ENCODE peak calls at places on chromosomes 4 and X, in five cellular contexts. M is fibroblast of gingiva; R is AG10803; U is T1000; X is activated CD8-positive, alpha-beta memory T cell treated with anti-CD3 and anti-CD28 coated beads, Interleukin-2, amount 50 U/mL, for 48 hours. Y is an unnamed sample.
A peak's percentile ranks its signal among the peaks of the same experiment; 100 is the strongest.

GRCh38 chrX:114272096-114272686 is 311.7 kb upstream of the HTR2C start:
- DNase-seq in M (no peak), R (no peak), U (no peak), X (no peak), Y (no peak)

GRCh38 chr4:7298601-7299000 is 106.3 kb downstream of the SORCS2 start:
- DNase-seq in M (no peak), R (no peak), U (no peak), X (no peak), Y (no peak)

GRCh38 chr4:128191115-128191897 is 96.3 kb downstream of the PGRMC2 start:
- DNase-seq in M (peak; percentile 73), R (peak; percentile 72), U (peak; percentile 3), X (peak; percentile 74), Y (peak; percentile 53)

GRCh38 chr4:51923343-51923742 is 80.4 kb downstream of the DCUN1D4 start:
- DNase-seq in M (no peak), R (no peak), U (no peak), X (no peak), Y (no peak)

GRCh38 chrX:112211459-112211858 is 128.9 kb upstream of the TRPC5 start:
- DNase-seq in M (no peak), R (peak; percentile 38), U (no peak), X (no peak), Y (no peak)

GRCh38 chr4:185792384-185793146 is 19.4 kb downstream of the SORBS2 start:
- DNase-seq in M (peak; percentile 69), R (peak; percentile 94), U (no peak), X (no peak), Y (no peak)

GRCh38 chr4:22408474-22408873 is 107.4 kb downstream of the ADGRA3 start:
- DNase-seq in M (no peak), R (no peak), U (no peak), X (no peak), Y (no peak)

GRCh38 chrX:147476008-147476407 is 435.7 kb upstream of the FMR1 start:
- DNase-seq in M (no peak), R (no peak), U (no peak), X (no peak), Y (no peak)

GRCh38 chr4:71441186-71442169 is 102.7 kb downstream of the SLC4A4 start:
- DNase-seq in M (no peak), R (peak; percentile 18), U (no peak), X (no peak), Y (no peak)

GRCh38 chr4:183035726-183036415 is 63.2 kb upstream of the WWC2 start:
- DNase-seq in M (no peak), R (no peak), U (no peak), X (no peak), Y (no peak)

GRCh38 chr4:7302781-7303180 is 110.4 kb downstream of the SORCS2 start:
- DNase-seq in M (no peak), R (no peak), U (no peak), X (no peak), Y (no peak)

GRCh38 chrX:37921758-37922157 is 74.4 kb upstream of the DYNLT3 start:
- DNase-seq in M (peak; percentile 7), R (peak; percentile 29), U (no peak), X (no peak), Y (no peak)

GRCh38 chr4:113971706-113972360 is 7.6 kb downstream of the ARSJ start:
- DNase-seq in M (peak; percentile 77), R (peak; percentile 81), U (no peak), X (no peak), Y (no peak)

GRCh38 chr4:86730310-86730709 is 118.9 kb downstream of the SLC10A6 start:
- DNase-seq in M (no peak), R (no peak), U (no peak), X (no peak), Y (no peak)

GRCh38 chr4:38675167-38676121 is 11.4 kb downstream of the KLF3 start:
- DNase-seq in M (peak; percentile 63), R (peak; percentile 78), U (peak; percentile 77), X (peak; percentile 88), Y (peak; percentile 76)

GRCh38 chr4:79663865-79664264 is 255.8 kb upstream of the GK2 start:
- DNase-seq in M (no peak), R (no peak), U (no peak), X (no peak), Y (no peak)

GRCh38 chrX:72340046-72340445 is 34.3 kb upstream of the CITED1 start:
- DNase-seq in M (no peak), R (no peak), U (no peak), X (no peak), Y (no peak)

Y was measured in putamen.